ENCODE peak calls at places on chromosome 20, in five cellular contexts. B, E, O, A and Q are unnamed samples.
A peak's percentile ranks its signal among the peaks of the same experiment; 100 is the strongest.

GRCh38 chr20:49850463-49851233 is 38.0 kb downstream of the SLC9A8 start:
- DNase-seq in B (no peak), E (peak; percentile 45), O (no peak), A (no peak), Q (no peak)

GRCh38 chr20:39645130-39645529 is 683.0 kb downstream of the DHX35 start:
- DNase-seq in B (no peak), E (no peak), O (no peak), A (no peak), Q (no peak)

GRCh38 chr20:41072919-41073318 is 44.3 kb downstream of the TOP1 start:
- DNase-seq in B (no peak), E (no peak), O (no peak), A (no peak), Q (no peak)

GRCh38 chr20:58876437-58876836 is 23.9 kb downstream of the GNAS start:
- DNase-seq in B (no peak), E (no peak), O (no peak), A (no peak), Q (no peak)

GRCh38 chr20:44910690-44911262 is 916 bp downstream of the PABPC1L start:
- DNase-seq in B (peak; percentile 43), E (peak; percentile 8), O (no peak), A (peak; percentile 9), Q (peak; percentile 45)

GRCh38 chr20:24502184-24502583 is 32.8 kb downstream of the SYNDIG1 start:
- DNase-seq in B (peak; percentile 10), E (peak; percentile 5), O (peak; percentile 2), A (no peak), Q (no peak)

GRCh38 chr20:42218566-42218965 is 600.4 kb upstream of the CHD6 start:
- DNase-seq in B (no peak), E (no peak), O (no peak), A (no peak), Q (no peak)

GRCh38 chr20:17228624-17229061 is 1.8 kb downstream of the PCSK2 start:
- DNase-seq in B (peak; percentile 61), E (no peak), O (no peak), A (no peak), Q (no peak)

GRCh38 chr20:32514760-32515159 is 70.4 kb downstream of the NOL4L start:
- DNase-seq in B (no peak), E (no peak), O (no peak), A (no peak), Q (no peak)

GRCh38 chr20:63070301-63070625 is 63.5 kb upstream of the BHLHE23 start:
- DNase-seq in B (no peak), E (no peak), O (no peak), A (no peak), Q (no peak)

GRCh38 chr20:36950432-36951197 is 893 bp downstream of the SAMHD1 start:
- DNase-seq in B (peak; percentile 41), E (peak; percentile 29), O (no peak), A (peak; percentile 40), Q (no peak)

GRCh38 chr20:48708116-48708515 is 119.7 kb downstream of the PREX1 start:
- DNase-seq in B (no peak), E (no peak), O (no peak), A (no peak), Q (no peak)

GRCh38 chr20:15673206-15673605 is 900.0 kb downstream of the KIF16B start:
- DNase-seq in B (no peak), E (peak; percentile 74), O (peak; percentile 67), A (peak; percentile 27), Q (peak; percentile 39)